ENCODE peak calls at places on chromosomes 4 and X, in four cellular contexts. Q is MM.1S, M is mesenchymal stem cell, O is A549. H is an unnamed sample.

GRCh38 chr4:120524237-120524636 is 398.3 kb downstream of the PRDM5 start:
- DNase-seq in Q (no peak), M (no peak), O (no peak), H (no peak)

GRCh38 chr4:177546745-177547144 is 104.5 kb upstream of the AGA start:
- DNase-seq in Q (no peak), M (no peak), O (no peak), H (peak; percentile 23)

GRCh38 chrX:72019487-72019886 is 108.8 kb downstream of the NHSL2 start:
- DNase-seq in Q (no peak), M (no peak), O (no peak), H (no peak)

GRCh38 chrX:41705680-41706374 is 17.1 kb downstream of the GPR34 start:
- DNase-seq in Q (peak; percentile 14), M (no peak), O (no peak), H (no peak)

GRCh38 chr4:10079256-10079655 is 37.3 kb downstream of the WDR1 start:
- DNase-seq in Q (no peak), M (no peak), O (no peak), H (no peak)

GRCh38 chr4:179447308-179447707 is 2005.1 kb upstream of the AGA start:
- DNase-seq in Q (no peak), M (peak; percentile 5), O (no peak), H (no peak)

GRCh38 chr4:2091990-2092652 is 33.0 kb downstream of the NAT8L start:
- DNase-seq in Q (no peak), M (no peak), O (no peak), H (no peak)

GRCh38 chrX:118156953-118157608 is 40.5 kb upstream of the KLHL13 start:
- DNase-seq in Q (no peak), M (no peak), O (no peak), H (no peak)

GRCh38 chrX:71107762-71108360 is 1.3 kb upstream of the CXorf65 start:
- DNase-seq in Q (no peak), M (peak; percentile 15), O (no peak), H (no peak)

GRCh38 chr4:126213996-126214395 is 899.2 kb downstream of the FAT4 start:
- DNase-seq in Q (peak; percentile 82), M (no peak), O (no peak), H (no peak)

GRCh38 chr4:57055873-57056272 is 54.3 kb downstream of the IGFBP7 start:
- DNase-seq in Q (no peak), M (peak; percentile 78), O (no peak), H (no peak)

GRCh38 chr4:132934901-132935300 is 214.2 kb upstream of the PCDH10 start:
- DNase-seq in Q (no peak), M (no peak), O (no peak), H (no peak)

GRCh38 chrX:20432048-20432447 is 165.3 kb upstream of the RPS6KA3 start:
- DNase-seq in Q (no peak), M (peak; percentile 28), O (no peak), H (peak; percentile 26)

GRCh38 chr4:119152741-119153140 is 17.1 kb downstream of the MYOZ2 start:
- DNase-seq in Q (no peak), M (no peak), O (no peak), H (no peak)

GRCh38 chr4:184267673-184268573 is 50.2 kb upstream of the ENPP6 start:
- DNase-seq in Q (peak; percentile 96), M (peak; percentile 81), O (peak; percentile 37), H (peak; percentile 94)

GRCh38 chr4:184792950-184793555 is 32.7 kb downstream of the ACSL1 start:
- DNase-seq in Q (no peak), M (peak; percentile 91), O (no peak), H (peak; percentile 95)

GRCh38 chr4:80535551-80535950 is 200.0 kb downstream of the CFAP299 start:
- DNase-seq in Q (no peak), M (no peak), O (no peak), H (peak; percentile 35)

GRCh38 chr4:105542032-105542431 is 10.4 kb upstream of the ARHGEF38 start:
- DNase-seq in Q (no peak), M (no peak), O (no peak), H (no peak)

GRCh38 chr4:88792821-88793220 is 95.2 kb upstream of the NAP1L5 start:
- DNase-seq in Q (no peak), M (no peak), O (no peak), H (peak; percentile 58)

GRCh38 chr4:164357957-164358356 is 396.0 kb upstream of the SMIM31 start:
- DNase-seq in Q (peak; percentile 10), M (no peak), O (no peak), H (no peak)

GRCh38 chr4:26590639-26591038 is 6.8 kb downstream of the TBC1D19 start:
- DNase-seq in Q (no peak), M (no peak), O (no peak), H (peak; percentile 36)

GRCh38 chr4:149223659-149224058 is 592.0 kb downstream of the IQCM start:
- DNase-seq in Q (no peak), M (no peak), O (no peak), H (peak; percentile 48)

GRCh38 chrX:20513185-20513584 is 246.5 kb upstream of the RPS6KA3 start:
- DNase-seq in Q (no peak), M (peak; percentile 19), O (no peak), H (no peak)

GRCh38 chr4:141802324-141802723 is 165.9 kb downstream of the IL15 start:
- DNase-seq in Q (no peak), M (no peak), O (no peak), H (peak; percentile 59)

GRCh38 chr4:6225469-6225868 is 25.1 kb upstream of the JAKMIP1 start:
- DNase-seq in Q (peak; percentile 43), M (peak; percentile 5), O (no peak), H (peak; percentile 43)

GRCh38 chr4:169158860-169159259 is 111.9 kb downstream of the SH3RF1 start:
- DNase-seq in Q (no peak), M (peak; percentile 29), O (no peak), H (no peak)

GRCh38 chr4:52665592-52665991 is 6.5 kb upstream of the USP46 start:
- DNase-seq in Q (peak; percentile 15), M (no peak), O (no peak), H (peak; percentile 13)

GRCh38 chrX:49951524-49952193 is 29.3 kb downstream of the CLCN5 start:
- DNase-seq in Q (no peak), M (no peak), O (no peak), H (no peak)

GRCh38 chrX:17376381-17377046 is 1.5 kb downstream of the NHS start:
- DNase-seq in Q (no peak), M (no peak), O (peak; percentile 17), H (peak; percentile 47)

GRCh38 chr4:7867701-7868429 is 71.8 kb downstream of the AFAP1 start:
- DNase-seq in Q (no peak), M (peak; percentile 34), O (no peak), H (peak; percentile 66)

GRCh38 chr4:7865533-7865932 is 74.1 kb downstream of the AFAP1 start:
- DNase-seq in Q (no peak), M (no peak), O (no peak), H (no peak)

GRCh38 chr4:7868892-7869471 is 70.7 kb downstream of the AFAP1 start:
- DNase-seq in Q (no peak), M (no peak), O (no peak), H (no peak)

GRCh38 chr4:7867191-7867590 is 72.5 kb downstream of the AFAP1 start:
- DNase-seq in Q (no peak), M (no peak), O (no peak), H (no peak)

DNA sequence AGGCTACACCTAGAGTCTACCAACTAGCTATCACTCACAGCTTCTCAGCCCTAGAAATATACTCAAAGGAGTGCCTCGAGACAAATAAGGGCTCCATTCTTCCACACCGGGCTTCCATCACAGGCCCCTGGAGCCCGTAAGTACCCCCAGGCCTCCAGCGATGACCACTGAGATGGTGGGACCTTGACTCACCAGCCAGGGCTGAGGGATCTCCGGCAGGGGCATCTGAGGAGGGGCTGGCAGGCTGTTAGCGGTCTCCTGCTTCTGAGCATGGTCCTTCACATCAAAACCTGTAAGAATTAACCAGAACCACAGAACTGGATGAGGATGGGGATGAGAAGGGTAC is 71.3 kb downstream of the AFAP1 start:
- DNase-seq in Q (no peak), M (no peak), O (no peak), H (no peak)
- H3K4me1 ChIP-seq in Q (no peaks in the 10 kb centered on the region), M (peaks cover 17% of the 10 kb centered on the region), O (peaks cover 81% of the 10 kb centered on the region), H (peaks cover 60% of the 10 kb centered on the region)

GRCh38 chrX:38806875-38807601 is 5.8 kb downstream of the MID1IP1 start:
- DNase-seq in Q (no peak), M (peak; percentile 5), O (no peak), H (peak; percentile 24)

GRCh38 chrX:38805294-38806053 is 4.2 kb downstream of the MID1IP1 start:
- DNase-seq in Q (peak; percentile 55), M (peak; percentile 85), O (peak; percentile 21), H (peak; percentile 89)

GRCh38 chrX:38807873-38808272 is 6.6 kb downstream of the MID1IP1 start:
- DNase-seq in Q (no peak), M (peak; percentile 22), O (no peak), H (peak; percentile 16)

GRCh38 chrX:38804481-38805293 is 3.4 kb downstream of the MID1IP1 start:
- DNase-seq in Q (peak; percentile 29), M (peak; percentile 34), O (peak; percentile 7), H (peak; percentile 70)

DNA sequence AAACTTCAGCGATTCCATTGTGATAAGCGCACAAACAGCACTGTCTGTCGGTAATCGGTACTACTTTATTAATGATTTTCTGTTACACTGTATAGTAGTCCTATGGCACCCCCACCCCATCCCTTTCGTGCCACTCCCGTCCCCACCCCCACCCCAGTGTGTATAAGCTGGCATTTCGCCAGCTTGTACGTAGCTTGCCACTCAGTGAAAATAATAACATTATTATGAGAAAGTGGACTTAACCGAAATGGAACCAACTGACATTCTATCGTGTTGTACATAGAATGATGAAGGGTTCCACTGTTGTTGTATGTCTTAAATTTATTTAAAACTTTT is 4.8 kb downstream of the MID1IP1 start:
- DNase-seq in Q (no peak), M (no peak), O (peak; percentile 10), H (peak; percentile 80)
- H3K4me3 ChIP-seq in Q (peak overlapping the region; percentile 81), M (peak overlapping the region; percentile 90), O (peak overlapping the region; percentile 78), H (peak overlapping the region; percentile 89)

DNA sequence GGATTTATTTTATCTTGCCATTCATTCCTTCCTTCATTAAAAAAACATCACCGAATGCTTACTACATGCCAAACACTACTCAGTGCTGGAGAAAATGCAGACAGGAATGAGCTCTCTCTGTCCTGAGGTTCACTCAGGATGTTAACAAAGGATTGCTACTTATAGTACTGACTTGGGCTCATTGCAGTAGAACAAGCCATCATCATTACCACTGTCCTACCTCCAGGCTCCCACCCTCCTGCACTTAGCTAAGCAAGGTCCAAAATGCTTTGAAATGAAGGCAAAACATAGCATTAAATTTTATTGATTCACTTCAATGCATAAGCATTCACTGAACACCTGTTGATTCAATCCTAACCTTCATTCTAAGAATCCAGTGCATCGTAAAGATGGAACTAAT is 159.8 kb upstream of the RADX start:
- DNase-seq in Q (no peak), M (no peak), O (no peak), H (no peak)
- H3K27ac ChIP-seq in Q (no peak overlapping the region), M (no peak overlapping the region), O (no peak overlapping the region), H (no peak overlapping the region)

DNA sequence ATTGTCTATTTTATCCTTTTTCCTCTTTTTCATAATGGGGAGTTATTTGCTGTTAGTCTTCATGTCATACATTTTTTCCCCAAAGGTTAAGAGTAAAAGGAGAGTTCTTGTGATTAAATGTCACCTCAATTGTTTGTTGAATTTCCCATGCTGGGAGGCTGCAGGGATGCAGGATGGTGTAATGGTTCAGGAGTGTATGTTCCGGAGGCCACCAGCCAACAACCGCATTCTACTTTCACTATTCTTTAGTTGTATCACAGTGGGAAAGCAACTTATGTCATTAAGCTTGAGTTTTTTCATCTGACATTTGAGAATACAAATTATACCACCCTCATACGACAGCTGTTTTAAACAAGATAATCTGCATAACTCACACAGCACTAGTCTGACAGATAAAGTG is 15.4 kb downstream of the AFP start:
- DNase-seq in Q (no peak), M (peak; percentile 29), O (no peak), H (peak; percentile 58)
- H3K4me1 ChIP-seq in Q (no peaks in the 10 kb centered on the region), M (peaks cover 4% of the 10 kb centered on the region), O (peaks cover 18% of the 10 kb centered on the region), H (peaks cover 40% of the 10 kb centered on the region)

GRCh38 chr4:60857354-60857753 is 342.8 kb upstream of the ADGRL3 start:
- DNase-seq in Q (no peak), M (no peak), O (no peak), H (no peak)
- H3K4me3 ChIP-seq in Q (no peak overlapping the region), M (no peak overlapping the region), O (no peak overlapping the region), H (no peak overlapping the region)